ENCODE peak calls at places on chromosome X, in four cellular contexts. O, Z, B and H are unnamed samples.

GRCh38 chrX:54825716-54826428 is 18.3 kb downstream of the MAGED2 start:
- DNase-seq in Z (no peak), B (no peak), O (no peak), H (peak)

GRCh38 chrX:135345328-135345645 is 36.0 kb downstream of the ETDC start:
- DNase-seq in Z (no peak), B (no peak), O (no peak), H (peak)

GRCh38 chrX:24347871-24348270 is 12.6 kb upstream of the SUPT20HL1 start:
- DNase-seq in O (no peak), B (no peak), Z (no peak), H (peak)

GRCh38 chrX:107716045-107716684 is 59.4 kb downstream of the TSC22D3 start:
- DNase-seq in B (no peak), O (no peak), Z (no peak), H (peak)

GRCh38 chrX:150649096-150649870 is 43.9 kb upstream of the MTMR1 start:
- DNase-seq in B (no peak), O (no peak), Z (no peak), H (peak)

GRCh38 chrX:36986231-36986630 is 21.9 kb upstream of the FAM47C start:
- DNase-seq in B (no peak), O (no peak), Z (no peak), H (no peak)

GRCh38 chrX:118350715-118351114 is 4.8 kb downstream of the WDR44 start:
- DNase-seq in Z (no peak), B (no peak), O (no peak), H (no peak)

GRCh38 chrX:14865201-14865600 is 7.7 kb downstream of the FANCB start:
- DNase-seq in O (no peak), Z (no peak), B (no peak), H (peak)

GRCh38 chrX:65528705-65529340 is 5.8 kb downstream of the LAS1L start:
- DNase-seq in O (peak), B (no peak), Z (no peak), H (peak)

GRCh38 chrX:85611926-85612325 is 232.5 kb upstream of the POF1B start:
- DNase-seq in Z (no peak), O (no peak), B (no peak), H (peak)

GRCh38 chrX:84339507-84340364 is 151.7 kb upstream of the RPS6KA6 start:
- DNase-seq in O (peak), B (peak), Z (no peak), H (peak)

GRCh38 chrX:12811658-12812057 is 20.4 kb downstream of the PRPS2 start:
- DNase-seq in O (no peak), Z (no peak), B (no peak), H (no peak)

GRCh38 chrX:115957862-115958490 is 212.6 kb upstream of the AGTR2 start:
- DNase-seq in O (no peak), B (peak), Z (no peak), H (no peak)

GRCh38 chrX:22690116-22690515 is 309.6 kb upstream of the DDX53 start:
- DNase-seq in O (no peak), B (no peak), Z (no peak), H (peak)

GRCh38 chrX:133685806-133686205 is 270.5 kb upstream of the GPC4 start:
- DNase-seq in Z (no peak), O (no peak), B (no peak), H (no peak)

GRCh38 chrX:46547857-46548256 is 2.6 kb upstream of the ZNF674 start:
- DNase-seq in B (peak), Z (peak), O (no peak), H (peak)

GRCh38 chrX:119672252-119672825 is 20.6 kb downstream of the SEPTIN6 start:
- DNase-seq in O (no peak), Z (no peak), B (peak), H (peak)

GRCh38 chrX:135556055-135556454 is 35.6 kb downstream of the INTS6L start:
- DNase-seq in B (no peak), O (no peak), Z (no peak), H (no peak)

GRCh38 chrX:10471426-10471825 is 149.0 kb downstream of the MID1 start:
- DNase-seq in Z (no peak), B (no peak), O (no peak), H (no peak)

GRCh38 chrX:37609727-37610126 is 38.3 kb downstream of the LANCL3 start:
- DNase-seq in Z (no peak), O (no peak), B (no peak), H (no peak)

GRCh38 chrX:96683997-96684338 is 674 bp upstream of the DIAPH2 start:
- DNase-seq in B (peak), O (no peak), Z (no peak), H (no peak)

GRCh38 chrX:47241201-47242011 is 8.6 kb downstream of the USP11 start:
- DNase-seq in O (no peak), B (no peak), Z (no peak), H (no peak)

GRCh38 chrX:56802921-56803848 is 74.1 kb downstream of the NBDY start:
- DNase-seq in Z (no peak), O (peak), B (peak), H (peak)

GRCh38 chrX:53156207-53156596 is 62.3 kb downstream of the KANTR start:
- DNase-seq in B (no peak), O (no peak), Z (no peak), H (no peak)

GRCh38 chrX:75596178-75596577 is 73.3 kb upstream of the ZDHHC15 start:
- DNase-seq in Z (no peak), O (no peak), B (no peak), H (no peak)

GRCh38 chrX:38368774-38369173 is 16.4 kb downstream of the OTC start:
- DNase-seq in O (no peak), Z (no peak), B (no peak), H (no peak)

GRCh38 chrX:716136-716535 is 85.5 kb downstream of the SHOX start:
- DNase-seq in Z (no peak), O (no peak), B (no peak), H (no peak)

GRCh38 chrX:24153175-24153795 is 3.8 kb downstream of the ZFX start:
- DNase-seq in O (peak), B (no peak), Z (no peak), H (no peak)

GRCh38 chrX:118510076-118510475 is 14.5 kb downstream of the DOCK11 start:
- DNase-seq in O (no peak), B (no peak), Z (no peak), H (no peak)

GRCh38 chrX:136879001-136879667 is 1.4 kb downstream of the RBMX start:
- DNase-seq in B (no peak), O (no peak), Z (no peak), H (no peak)

GRCh38 chrX:150643271-150643670 is 49.9 kb upstream of the MTMR1 start:
- DNase-seq in Z (no peak), O (no peak), B (no peak), H (peak)

GRCh38 chrX:71911023-71911730 is 532 bp downstream of the NHSL2 start:
- DNase-seq in Z (no peak), B (no peak), O (no peak), H (no peak)

GRCh38 chrX:135974279-135974856 is 580 bp upstream of the MMGT1 start:
- DNase-seq in O (no peak), B (peak), Z (peak), H (peak)

GRCh38 chrX:7083468-7084396 is 63.8 kb upstream of the STS start:
- DNase-seq in Z (peak), O (no peak), B (no peak), H (peak)

DNA sequence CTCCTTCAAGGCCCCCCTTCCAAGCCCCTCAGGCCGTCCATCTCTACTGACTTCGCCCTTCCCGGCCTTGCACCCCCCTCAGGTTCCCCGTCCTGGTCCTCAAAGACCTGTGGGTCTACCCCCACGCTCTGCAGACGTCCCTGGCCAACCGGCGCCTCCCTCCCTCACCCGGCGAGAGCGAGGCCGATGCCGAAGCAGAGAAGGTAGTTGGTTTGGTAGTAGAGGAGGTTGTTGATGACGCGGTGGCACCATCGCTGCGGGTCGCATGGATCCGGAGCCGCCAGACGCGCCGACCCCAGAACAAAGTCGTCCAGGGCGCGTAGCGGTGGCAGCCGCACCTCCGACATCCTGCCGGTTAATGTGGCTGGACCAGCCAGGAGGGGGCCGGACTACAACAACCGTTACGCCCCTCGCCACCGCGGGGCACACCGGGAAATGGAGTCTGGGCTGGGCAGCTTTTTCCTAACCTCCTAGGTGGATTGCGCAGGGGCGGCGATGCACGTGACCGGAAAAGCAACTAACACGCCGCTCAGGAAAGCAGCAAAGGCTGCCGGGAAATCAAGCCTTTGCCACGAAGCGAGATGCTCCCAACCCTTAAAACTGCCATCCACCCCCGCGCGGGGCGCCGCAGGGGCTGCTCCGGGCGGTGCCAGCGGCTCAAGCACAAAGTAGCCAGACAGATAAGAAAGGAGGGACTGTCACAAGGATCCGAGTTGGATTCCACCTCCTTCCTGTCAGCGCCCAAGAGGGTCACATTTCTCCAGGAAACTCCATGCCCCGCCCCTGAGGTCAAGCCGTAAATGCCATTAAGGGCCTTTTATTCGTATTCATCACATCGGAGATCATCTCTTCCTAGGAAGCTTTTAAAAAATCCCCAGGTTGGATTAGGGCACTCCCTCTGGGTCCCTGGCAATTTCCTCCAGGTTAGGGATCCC is at the start of gene PRAF2:
- DNase-seq in O (no peak), B (no peak), Z (peak), H (peak)
- TF ChIP-seq POLR2A in O (no peak), B (no peak), Z (peak), H (peak)

GRCh38 chrX:43592597-43592996 is 63.5 kb upstream of the MAOA start:
- DNase-seq in O (no peak), B (no peak), Z (no peak), H (no peak)

GRCh38 chrX:43585922-43586321 is 70.2 kb upstream of the MAOA start:
- DNase-seq in Z (no peak), B (no peak), O (no peak), H (no peak)

GRCh38 chrX:43586855-43587254 is 69.2 kb upstream of the MAOA start:
- DNase-seq in Z (no peak), O (no peak), B (no peak), H (no peak)

DNA sequence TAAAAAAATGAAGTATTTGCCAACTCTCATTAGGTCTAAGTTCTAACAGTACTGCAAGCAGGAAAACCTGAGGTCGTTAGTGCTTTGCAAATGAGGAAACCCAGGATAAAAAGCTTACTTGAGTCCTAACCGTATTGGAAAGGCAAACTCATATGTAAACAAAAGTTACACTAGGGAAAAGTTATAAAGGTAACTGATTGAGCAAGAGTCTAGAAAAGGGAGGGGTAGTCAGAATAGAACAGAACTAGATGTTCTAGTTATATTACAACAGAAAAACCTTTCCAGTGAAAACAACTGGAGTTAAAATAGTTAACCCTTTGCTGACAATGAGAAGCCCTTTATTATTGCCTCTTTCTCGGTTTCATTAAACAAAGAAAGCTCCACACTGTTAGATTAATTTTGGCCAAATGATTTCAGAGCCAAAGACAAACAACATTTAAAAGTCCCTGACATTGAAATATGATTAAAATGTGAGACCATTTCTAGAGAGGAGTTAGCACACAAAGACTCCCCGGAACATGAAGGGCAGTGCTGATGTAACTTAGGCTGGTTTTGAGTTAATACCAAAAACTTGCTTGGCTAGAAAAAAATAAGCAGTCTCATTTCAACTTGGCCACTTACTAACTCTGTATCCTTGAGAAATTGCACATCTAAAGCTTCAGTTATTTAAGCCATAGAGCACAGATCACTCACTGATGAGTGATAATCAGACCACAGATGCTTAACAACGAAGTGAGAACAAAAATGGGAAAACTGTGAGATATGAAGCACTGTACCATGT is 66.2 kb upstream of the MAOA start:
- DNase-seq in Z (no peak), B (peak), O (no peak), H (no peak)
- TF ChIP-seq RAD21 in Z (no peak), B (no peak), O (no peak), H (no peak)

DNA sequence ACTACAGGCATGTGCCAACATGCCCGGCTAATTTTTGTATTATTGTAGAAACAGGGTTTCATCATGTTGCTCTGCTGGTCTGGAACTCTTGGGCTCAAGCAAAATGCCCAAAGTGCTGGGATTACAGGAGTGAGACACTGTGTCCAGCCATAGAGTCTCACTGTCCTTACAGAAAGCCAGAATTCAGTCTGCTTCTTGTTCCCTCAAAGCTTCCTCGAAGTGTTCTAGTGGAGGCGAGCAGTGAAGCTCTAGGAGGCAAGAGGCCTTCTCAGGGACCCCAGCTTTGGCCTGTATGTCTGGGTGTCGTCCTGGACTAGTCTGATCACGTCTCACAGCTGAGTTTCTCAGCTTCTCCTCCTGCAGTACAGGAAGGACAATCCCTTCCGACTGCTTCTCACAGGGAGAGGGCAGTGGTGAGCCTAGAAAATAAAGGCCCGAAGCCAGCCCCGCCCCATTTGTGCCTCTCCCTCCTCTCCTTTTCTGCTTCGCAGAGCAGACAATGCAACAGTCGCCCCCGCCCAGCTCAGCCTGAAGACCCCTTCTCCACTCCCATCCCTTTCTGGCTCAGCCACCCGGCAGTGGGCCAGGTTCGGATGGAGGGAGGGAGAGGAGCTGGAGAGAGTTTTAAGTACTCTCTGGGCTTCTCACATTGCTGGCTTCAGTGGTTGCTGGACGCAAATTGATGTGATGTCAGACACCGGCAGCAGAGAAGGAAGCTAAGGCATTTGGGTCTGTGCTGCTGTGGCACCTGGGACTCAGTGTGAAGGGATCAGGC is 11.1 kb upstream of the FAM3A start:
- DNase-seq in B (peak), O (peak), Z (peak), H (peak)
- TF ChIP-seq POLR2A in B (no peak), O (peak), Z (no peak), H (no peak)

GRCh38 chrX:19616959-19617358 is 101.7 kb upstream of the MAP3K15 start:
- DNase-seq in B (no peak), O (no peak), Z (no peak), H (peak)
- TF ChIP-seq RAD21 in B (no peak), O (no peak), Z (no peak), H (no peak)